ENCODE peak calls at places on chromosome 18, in nine cellular contexts. R is H1; O is psoas muscle; J is CD4-positive, alpha-beta memory T cell; Y is dorsolateral prefrontal cortex; P is brain microvascular endothelial cell; T is right lobe of liver; F is CD8-positive, alpha-beta T cell; C is caudate nucleus. V is an unnamed sample.

GRCh38 chr18:50461251-50461650 is 86.4 kb downstream of the SKA1 start:
- DNase-seq in J (no peak), O (no peak), F (no peak), Y (no peak), R (no peak), P (no peak), C (no peak), T (no peak), V (no peak)

GRCh38 chr18:73688161-73688560 is 459.5 kb downstream of the FBXO15 start:
- DNase-seq in T (no peak), J (no peak), P (no peak), C (no peak), Y (no peak), O (no peak), F (no peak), R (no peak), V (no peak)

GRCh38 chr18:61870151-61870550 is 22.7 kb downstream of the RNF152 start:
- DNase-seq in C (no peak), F (no peak), O (no peak), T (no peak), R (no peak), J (no peak), Y (no peak), P (peak), V (no peak)

GRCh38 chr18:2547477-2548087 is 23.7 kb downstream of the METTL4 start:
- DNase-seq in T (no peak), O (no peak), Y (no peak), R (no peak), J (no peak), P (peak), F (no peak), C (no peak), V (no peak)

GRCh38 chr18:46343940-46344372 is 239.8 kb downstream of the HAUS1 start:
- DNase-seq in C (no peak), R (no peak), F (peak), Y (peak), T (no peak), O (peak), J (peak), P (no peak), V (peak)

GRCh38 chr18:32730620-32731021 is 42.2 kb downstream of the KLHL14 start:
- DNase-seq in C (no peak), F (no peak), O (no peak), Y (no peak), J (no peak), P (no peak), R (no peak), T (no peak), V (no peak)

GRCh38 chr18:76581261-76581660 is 86.2 kb upstream of the ZNF516 start:
- DNase-seq in F (no peak), P (no peak), Y (no peak), O (no peak), J (no peak), T (no peak), C (no peak), R (no peak), V (no peak)

GRCh38 chr18:25169701-25170100 is 182.3 kb downstream of the ZNF521 start:
- DNase-seq in O (no peak), Y (no peak), P (no peak), R (no peak), F (no peak), T (no peak), J (no peak), C (no peak), V (no peak)

GRCh38 chr18:1483386-1483785 is 578.7 kb downstream of the ADCYAP1 start:
- DNase-seq in J (no peak), C (no peak), R (no peak), P (no peak), T (no peak), Y (no peak), O (no peak), F (no peak), V (no peak)

GRCh38 chr18:48200631-48201336 is 208.4 kb downstream of the ZBTB7C start:
- DNase-seq in J (no peak), P (no peak), R (no peak), F (no peak), O (no peak), C (no peak), Y (no peak), T (no peak), V (no peak)

GRCh38 chr18:12442946-12443345 is 35.2 kb downstream of the PRELID3A start:
- DNase-seq in O (no peak), P (no peak), Y (no peak), J (no peak), F (no peak), T (no peak), R (no peak), C (no peak), V (no peak)

GRCh38 chr18:77263471-77263774 is 13.8 kb downstream of the GALR1 start:
- DNase-seq in Y (no peak), T (no peak), O (no peak), F (no peak), C (no peak), P (no peak), J (no peak), R (no peak), V (no peak)

GRCh38 chr18:31162419-31162793 is 250 bp downstream of the DSC1 start:
- DNase-seq in T (no peak), Y (no peak), P (no peak), F (no peak), J (no peak), O (no peak), C (no peak), R (no peak), V (no peak)
- H3K27ac ChIP-seq in T (no peak), Y (no peak), P (no peak), F (peak), J (no peak), O (no peak), C (no peak), R (no peak), V (no peak)

DNA sequence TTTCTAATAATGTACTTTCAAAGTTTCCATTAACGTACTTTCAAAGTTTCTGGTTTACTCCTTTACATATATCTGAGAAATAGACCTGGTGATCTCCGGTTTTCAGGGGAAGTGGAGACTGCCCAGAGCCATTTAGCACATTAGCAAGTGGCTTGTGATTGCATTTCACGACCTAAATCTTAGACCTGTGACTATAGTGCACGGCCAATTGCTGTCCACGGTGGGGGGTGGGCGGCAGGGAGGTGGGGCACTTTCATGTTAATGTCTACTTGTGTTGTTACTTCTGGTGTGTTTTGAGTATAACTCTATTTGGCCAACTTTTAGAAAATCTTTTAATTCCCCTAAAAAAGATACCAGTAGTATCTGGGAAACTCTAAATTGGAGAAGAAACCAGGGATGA is 11.3 kb downstream of the GATA6 start:
- DNase-seq in C (no peak), T (no peak), P (no peak), Y (no peak), J (no peak), F (no peak), O (no peak), R (no peak), V (no peak)
- H3K27ac ChIP-seq in C (no peak), T (no peak), P (no peak), Y (no peak), J (no peak), F (no peak), O (no peak), R (no peak), V (no peak)

DNA sequence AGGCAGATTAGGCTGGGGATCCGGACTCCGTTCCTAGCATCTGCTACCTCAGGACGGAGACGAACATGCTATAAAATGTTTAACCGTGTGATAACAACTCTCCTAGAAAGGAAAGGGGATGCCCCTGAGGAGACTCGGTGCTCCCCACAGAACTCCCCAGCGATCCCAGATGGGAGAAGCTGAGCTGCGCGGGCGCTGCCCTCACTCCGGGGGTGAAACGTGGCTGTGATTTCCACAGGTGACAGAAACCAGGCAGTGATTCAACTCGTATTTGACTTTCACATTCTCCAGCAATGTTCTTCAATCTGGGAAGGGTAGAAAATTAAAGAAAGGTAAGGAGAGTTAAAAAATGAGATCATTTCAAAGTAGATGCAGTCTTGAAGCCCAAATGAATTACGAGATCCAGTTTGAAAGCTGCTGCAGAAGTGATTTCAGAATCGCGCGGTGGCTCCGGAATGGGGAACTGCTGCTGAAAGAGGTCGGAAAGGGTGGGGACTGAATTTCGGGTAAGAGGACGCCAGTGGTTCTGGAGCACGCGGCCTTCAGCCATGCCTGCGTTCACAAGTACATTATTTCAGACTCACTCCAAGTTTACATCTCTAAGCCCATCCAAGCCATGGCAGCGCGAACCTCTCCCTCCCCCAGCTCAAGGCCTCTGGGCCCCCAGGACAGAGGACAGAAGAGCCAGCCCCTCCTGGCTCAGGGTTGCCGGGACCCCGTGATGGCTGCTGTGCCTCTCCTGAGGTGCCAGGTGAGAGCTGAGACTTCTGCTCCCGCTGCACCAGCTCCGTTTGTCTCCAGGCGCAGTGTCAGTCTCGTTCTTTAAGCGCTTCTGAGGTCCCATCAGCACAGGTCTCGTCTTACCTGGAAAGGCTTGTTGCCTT is 39.5 kb downstream of the ADNP2 start:
- DNase-seq in C (no peak), T (no peak), R (no peak), Y (no peak), J (no peak), P (no peak), O (no peak), F (no peak), V (no peak)
- H3K27ac ChIP-seq in C (peak), T (peak), R (no peak), Y (no peak), J (no peak), P (no peak), O (no peak), F (no peak), V (no peak)

DNA sequence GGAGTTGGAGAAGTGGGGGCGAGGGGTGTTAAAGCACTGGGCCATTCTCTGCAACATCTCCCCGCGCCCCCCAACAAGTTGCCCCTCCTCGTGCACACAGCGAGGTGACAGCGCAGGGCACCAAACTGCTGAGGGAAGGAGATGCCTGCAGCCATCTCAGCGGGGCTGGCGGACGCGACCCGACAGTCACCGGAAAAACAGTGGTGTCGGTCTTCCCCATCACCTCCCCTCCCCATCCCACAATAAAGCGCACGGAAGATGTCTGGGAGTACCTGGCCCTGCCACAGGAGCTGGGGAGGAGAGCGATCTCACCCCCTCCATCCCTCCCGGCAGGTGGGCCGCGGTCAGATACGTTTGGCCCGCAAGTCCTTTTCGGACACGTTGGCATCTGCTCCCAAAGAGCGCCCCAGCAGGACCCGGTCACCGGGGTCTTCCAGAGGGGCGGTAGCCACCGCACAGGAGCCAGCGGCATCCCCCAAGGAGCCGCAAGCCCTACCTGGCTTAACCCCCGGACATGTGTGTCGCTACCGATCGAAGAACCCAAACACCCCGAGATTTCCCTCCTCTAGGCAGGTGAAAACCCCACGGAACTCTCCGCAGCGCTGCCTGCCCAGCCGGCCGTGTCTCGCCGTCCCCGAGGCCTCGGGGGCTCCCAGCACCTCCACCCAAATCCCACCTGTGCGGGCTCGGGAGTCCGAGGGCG is 798 bp downstream of the ATP8B1 start:
- DNase-seq in Y (no peak), O (peak), P (no peak), C (no peak), F (no peak), R (no peak), T (no peak), J (no peak), V (no peak)
- H3K27ac ChIP-seq in Y (no peak), O (peak), P (peak), C (no peak), F (no peak), R (no peak), T (peak), J (no peak), V (no peak)

DNA sequence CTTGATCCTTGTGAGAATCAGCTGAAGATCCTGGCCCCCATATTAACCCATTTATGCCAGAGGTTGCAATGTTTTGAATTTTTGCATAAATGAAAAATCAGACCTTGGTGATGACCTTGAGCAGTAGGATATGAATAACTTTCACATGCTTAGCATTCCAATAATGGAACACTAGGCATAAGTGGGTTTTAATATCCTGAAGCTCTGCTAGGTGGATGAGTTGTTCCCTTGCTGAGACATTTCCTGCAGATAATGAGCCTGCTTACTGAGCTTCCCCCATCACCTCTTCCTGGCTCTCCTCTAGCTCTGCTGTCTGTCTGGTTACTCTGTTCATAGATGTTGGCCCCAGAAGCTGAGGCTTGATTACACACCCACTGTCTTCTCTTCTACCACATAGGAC is 25.5 kb upstream of the SEC11C start:
- DNase-seq in J (no peak), P (no peak), Y (no peak), O (no peak), T (no peak), F (no peak), C (no peak), R (no peak), V (no peak)
- H3K27ac ChIP-seq in J (no peak), P (no peak), Y (no peak), O (no peak), T (no peak), F (no peak), C (no peak), R (no peak), V (no peak)

GRCh38 chr18:63140997-63141776 is 178.4 kb downstream of the BCL2 start:
- DNase-seq in P (no peak), O (no peak), R (no peak), F (no peak), J (no peak), Y (no peak), T (no peak), C (no peak), V (no peak)

GRCh38 chr18:63142502-63143045 is 177.0 kb downstream of the BCL2 start:
- DNase-seq in P (no peak), O (no peak), T (no peak), F (no peak), R (no peak), C (no peak), J (no peak), Y (no peak), V (no peak)

GRCh38 chr18:63140038-63140450 is 179.5 kb downstream of the BCL2 start:
- DNase-seq in R (no peak), F (no peak), T (no peak), C (no peak), P (no peak), O (no peak), J (no peak), Y (no peak), V (no peak)

GRCh38 chr18:63143246-63143847 is 176.2 kb downstream of the BCL2 start:
- DNase-seq in R (no peak), J (no peak), O (no peak), Y (no peak), T (no peak), C (no peak), F (no peak), P (no peak), V (no peak)

GRCh38 chr18:63141777-63142176 is 177.8 kb downstream of the BCL2 start:
- DNase-seq in F (no peak), O (no peak), Y (no peak), P (no peak), R (no peak), C (no peak), T (no peak), J (no peak), V (no peak)
- H3K27ac ChIP-seq in F (no peak), O (peak), Y (no peak), P (no peak), R (no peak), C (no peak), T (no peak), J (no peak), V (no peak)

V was measured in effector memory CD4-positive, alpha-beta T cell.